ENCODE peak calls at places on chromosomes 7 and 10, in six cellular contexts. Z is endodermal cell; O is heart right ventricle; A is effector memory CD4-positive, alpha-beta T cell; F is lower lobe of right lung; U is AG04450. I is an unnamed sample.

GRCh38 chr10:89360153-89360552 is 17.7 kb upstream of the IFIT1B start:
- DNase-seq in A (no peak), Z (no peak), F (no peak), U (no peak), O (no peak), I (no peak)

GRCh38 chr7:152761116-152761748 is 1.7 kb downstream of the ACTR3B start:
- DNase-seq in O (no peak), Z (peak), U (no peak), A (no peak), F (no peak), I (no peak)

GRCh38 chr7:155580367-155580766 is 34.0 kb upstream of the CNPY1 start:
- DNase-seq in F (no peak), O (no peak), A (no peak), Z (no peak), U (no peak), I (no peak)

GRCh38 chr7:2956526-2957368 is 86.9 kb downstream of the CARD11 start:
- DNase-seq in F (no peak), A (no peak), Z (peak), U (peak), O (no peak), I (no peak)

GRCh38 chr10:13959443-13960359 is 371.0 kb downstream of the FRMD4A start:
- DNase-seq in U (no peak), A (no peak), O (no peak), F (no peak), Z (peak), I (no peak)

GRCh38 chr7:70230761-70231160 is 632.5 kb downstream of the AUTS2 start:
- DNase-seq in Z (no peak), F (no peak), U (no peak), O (no peak), A (no peak), I (no peak)

GRCh38 chr7:134777470-134777869 is 2.0 kb upstream of the CALD1 start:
- DNase-seq in Z (no peak), U (no peak), A (no peak), F (no peak), O (no peak), I (no peak)

GRCh38 chr10:15321431-15322321 is 49.4 kb downstream of the FAM171A1 start:
- DNase-seq in O (peak), U (no peak), A (no peak), F (no peak), Z (no peak), I (no peak)

GRCh38 chr7:65979583-65980477 is 2.2 kb downstream of the GUSB start:
- DNase-seq in Z (no peak), O (no peak), A (no peak), F (no peak), U (no peak), I (no peak)

GRCh38 chr10:85231534-85232270 is 903.3 kb downstream of the CCSER2 start:
- DNase-seq in U (no peak), Z (no peak), F (no peak), O (no peak), A (no peak), I (no peak)

GRCh38 chr7:55438765-55439525 is 73.8 kb downstream of the LANCL2 start:
- DNase-seq in Z (no peak), O (peak), A (no peak), F (no peak), U (no peak), I (no peak)

GRCh38 chr10:97532935-97533671 is 34.4 kb downstream of the UBTD1 start:
- DNase-seq in A (no peak), F (no peak), Z (peak), U (no peak), O (no peak), I (no peak)

GRCh38 chr7:121513105-121513504 is 117.0 kb upstream of the FAM3C start:
- DNase-seq in O (no peak), F (no peak), Z (no peak), A (no peak), U (no peak), I (no peak)

GRCh38 chr10:44382131-44382858 is 2.6 kb downstream of the CXCL12 start:
- DNase-seq in O (peak), F (no peak), A (no peak), U (no peak), Z (peak), I (peak)
- H3K4me3 ChIP-seq in O (peak), F (peak), A (no peak), U (peak), Z (no peak), I (peak)

DNA sequence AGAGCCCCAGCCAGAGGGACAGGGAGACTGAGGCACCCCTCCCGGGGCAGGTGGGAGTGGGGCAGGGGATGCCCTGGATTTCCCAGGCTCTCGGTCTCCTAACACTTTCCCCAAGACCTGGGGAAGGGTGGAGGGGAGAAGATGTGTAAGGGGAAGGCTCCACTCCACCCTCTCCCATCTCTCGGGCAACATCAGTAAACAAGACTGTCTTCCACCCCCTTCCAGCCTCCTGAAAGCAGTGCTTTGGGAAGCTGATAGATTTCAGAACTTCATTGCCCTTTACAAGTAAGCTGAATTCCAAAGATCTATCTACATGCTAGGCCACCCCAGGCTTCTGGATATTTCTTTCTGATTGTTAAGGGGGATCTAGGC is 3.7 kb downstream of the FLNC start:
- DNase-seq in U (no peak), F (no peak), O (no peak), A (no peak), Z (no peak), I (no peak)
- H3K27ac ChIP-seq in U (peak), F (no peak), O (peak), A (no peak), Z (peak), I (peak)

GRCh38 chr7:45000096-45001032 is at the start of gene CCM2:
- DNase-seq in Z (no peak), O (peak), U (no peak), A (no peak), F (peak), I (no peak)

GRCh38 chr7:45001138-45001694 is 1.2 kb downstream of the CCM2 start:
- DNase-seq in F (no peak), U (no peak), A (peak), Z (peak), O (no peak), I (no peak)

GRCh38 chr7:45003789-45004188 is 3.8 kb downstream of the CCM2 start:
- DNase-seq in Z (no peak), F (no peak), O (no peak), A (no peak), U (no peak), I (no peak)

GRCh38 chr7:44999245-45000095 is 531 bp upstream of the CCM2 start:
- DNase-seq in A (peak), O (peak), Z (peak), F (peak), U (peak), I (peak)

GRCh38 chr7:45001826-45002225 is 1.8 kb downstream of the CCM2 start:
- DNase-seq in A (no peak), U (no peak), Z (no peak), F (no peak), O (no peak), I (no peak)
- H3K4me3 ChIP-seq in A (no peak), U (no peak), Z (peak), F (no peak), O (no peak), I (no peak)

DNA sequence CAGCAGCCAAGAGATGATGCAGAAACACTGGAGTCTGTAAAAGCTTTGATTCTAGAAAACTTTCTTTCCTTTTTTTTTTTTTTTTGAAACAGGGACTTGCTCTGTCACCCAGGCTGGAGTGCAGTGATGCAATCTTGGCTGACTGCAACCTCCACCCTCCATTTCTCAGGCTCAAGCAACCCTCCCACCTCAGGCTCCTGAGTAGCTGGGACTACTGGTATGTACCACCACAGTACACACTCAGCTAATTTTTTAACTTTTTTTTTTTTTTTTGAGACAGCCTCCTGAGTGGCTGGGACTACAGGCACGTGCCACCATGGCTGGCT is 17.0 kb upstream of the BAG3 start:
- DNase-seq in A (no peak), F (no peak), Z (no peak), O (no peak), U (no peak), I (no peak)
- H3K27ac ChIP-seq in A (no peak), F (no peak), Z (no peak), O (no peak), U (no peak), I (peak)

GRCh38 chr10:124114696-124115095 is 21.3 kb upstream of the CHST15 start:
- DNase-seq in A (no peak), U (no peak), F (no peak), O (no peak), Z (no peak), I (no peak)
- H3K4me3 ChIP-seq in A (no peak), U (no peak), F (no peak), O (no peak), Z (no peak), I (no peak)

GRCh38 chr7:77469927-77470326 is 53.8 kb upstream of the GSAP start:
- DNase-seq in O (no peak), Z (no peak), F (no peak), U (no peak), A (no peak), I (no peak)

GRCh38 chr7:77466455-77466854 is 50.3 kb upstream of the GSAP start:
- DNase-seq in O (no peak), A (no peak), F (no peak), U (no peak), Z (no peak), I (no peak)

GRCh38 chr7:77461842-77462241 is 45.7 kb upstream of the GSAP start:
- DNase-seq in U (no peak), O (no peak), F (no peak), Z (no peak), A (no peak), I (no peak)

GRCh38 chr7:77464589-77464988 is 48.4 kb upstream of the GSAP start:
- DNase-seq in A (no peak), U (no peak), F (no peak), O (no peak), Z (no peak), I (no peak)

GRCh38 chr7:77467453-77467852 is 51.3 kb upstream of the GSAP start:
- DNase-seq in Z (no peak), F (peak), O (peak), U (no peak), A (no peak), I (no peak)
- H3K27ac ChIP-seq in Z (no peak), F (peak), O (no peak), U (no peak), A (no peak), I (no peak)

DNA sequence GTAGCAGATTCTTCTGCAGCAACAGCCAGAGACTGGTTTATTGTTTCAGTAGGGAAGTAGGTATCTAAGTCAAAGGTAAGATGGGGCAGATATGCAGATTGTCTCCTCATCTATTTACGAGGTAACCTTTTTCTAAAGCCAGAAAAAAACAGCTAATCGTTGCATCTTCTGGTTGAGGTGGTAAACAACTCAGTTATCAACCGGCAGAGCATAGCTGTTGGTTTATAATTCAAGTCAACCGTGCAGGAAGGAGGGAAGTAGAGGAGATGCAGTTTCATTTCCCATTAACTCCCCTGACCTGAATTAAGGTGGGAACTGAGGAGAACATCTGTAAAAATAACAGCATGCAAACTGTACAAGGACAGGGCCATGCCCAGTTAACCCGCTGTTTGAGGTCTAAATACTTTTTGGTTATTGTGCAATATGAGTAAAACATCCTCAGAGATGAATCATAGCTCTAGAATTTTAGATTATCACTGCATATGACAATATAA is 156.5 kb upstream of the ITGB1 start:
- DNase-seq in A (no peak), Z (no peak), F (no peak), O (no peak), U (no peak), I (no peak)
- H3K4me3 ChIP-seq in A (no peak), Z (no peak), F (no peak), O (no peak), U (no peak), I (no peak)

GRCh38 chr10:35486297-35486991 is 118.7 kb upstream of the GJD4 start:
- DNase-seq in Z (no peak), U (no peak), O (no peak), A (no peak), F (no peak), I (no peak)
- H3K27ac ChIP-seq in Z (no peak), U (no peak), O (peak), A (no peak), F (no peak), I (no peak)

I was measured in vagina.